ENCODE peak calls at places on chromosomes 13 and 19, in four cellular contexts. U is effector CD4-positive, alpha-beta T cell; X is SK-N-SH; W is Jurkat, Clone E6-1. F is an unnamed sample.

GRCh38 chr19:3969435-3970312 is 1.2 kb downstream of the DAPK3 start:
- DNase-seq in U (no peak), X (no peak), W (no peak), F (no peak)

GRCh38 chr13:49669735-49670309 is 21.5 kb downstream of the EBPL start:
- DNase-seq in U (no peak), X (peak), W (no peak), F (no peak)

GRCh38 chr19:32830231-32831014 is 39.1 kb downstream of the SLC7A9 start:
- DNase-seq in U (no peak), X (no peak), W (no peak), F (no peak)

GRCh38 chr19:3346677-3347353 is 19.6 kb upstream of the NFIC start:
- DNase-seq in U (no peak), X (no peak), W (no peak), F (no peak)

GRCh38 chr19:48403606-48404005 is 10.1 kb downstream of the GRIN2D start:
- DNase-seq in U (peak), X (peak), W (peak), F (peak)

GRCh38 chr19:10193666-10194499 is 870 bp downstream of the DNMT1 start:
- DNase-seq in U (no peak), X (no peak), W (no peak), F (no peak)

GRCh38 chr19:41784337-41785239 is 11.8 kb upstream of the CEACAM3 start:
- DNase-seq in U (no peak), X (no peak), W (no peak), F (no peak)

GRCh38 chr19:38394488-38394887 is 6.0 kb downstream of the SPRED3 start:
- DNase-seq in U (peak), X (no peak), W (no peak), F (peak)

GRCh38 chr19:5585461-5586299 is 17.9 kb upstream of the TINCR start:
- DNase-seq in U (no peak), X (peak), W (peak), F (peak)

GRCh38 chr19:24000656-24001055 is 86.0 kb downstream of the ZNF726 start:
- DNase-seq in U (no peak), X (no peak), W (no peak), F (no peak)

GRCh38 chr19:10815969-10816635 is 19.9 kb downstream of the TMED1 start:
- DNase-seq in U (no peak), X (no peak), W (no peak), F (no peak)

GRCh38 chr13:98930014-98930625 is 47.7 kb downstream of the DOCK9 start:
- DNase-seq in U (no peak), X (no peak), W (no peak), F (no peak)

GRCh38 chr19:42468273-42468796 is 25.6 kb upstream of the CXCL17 start:
- DNase-seq in U (no peak), X (no peak), W (no peak), F (no peak)

GRCh38 chr19:16566161-16566560 is 6.1 kb downstream of the SLC35E1 start:
- DNase-seq in U (peak), X (no peak), W (peak), F (peak)

GRCh38 chr13:98261165-98261672 is 84.2 kb upstream of the RNF113B start:
- DNase-seq in U (no peak), X (no peak), W (no peak), F (no peak)

GRCh38 chr19:41705393-41706174 is 2.8 kb upstream of the CEACAM5 start:
- DNase-seq in U (peak), X (no peak), W (peak), F (no peak)

GRCh38 chr19:47644743-47645499 is 36.0 kb downstream of the BICRA start:
- DNase-seq in U (no peak), X (no peak), W (no peak), F (no peak)

GRCh38 chr13:100209857-100210580 is 121.1 kb downstream of the PCCA start:
- DNase-seq in U (no peak), X (no peak), W (no peak), F (no peak)

F was measured in central memory CD4-positive, alpha-beta T cell.